ENCODE peak calls at places on chromosomes 3 and 15, in five cellular contexts. J, A, X, D and P are unnamed samples.
A peak's percentile ranks its signal among the peaks of the same experiment; 100 is the strongest.

GRCh38 chr3:8001712-8002111 is 499.9 kb upstream of the LMCD1 start:
- DNase-seq in J (no peak), A (no peak), X (no peak), D (no peak), P (no peak)

GRCh38 chr3:117695321-117695720 is 985.7 kb downstream of the TUSC7 start:
- DNase-seq in J (no peak), A (no peak), X (peak; percentile 68), D (no peak), P (no peak)

GRCh38 chr3:20121088-20121487 is 64.9 kb downstream of the SGO1 start:
- DNase-seq in J (no peak), A (no peak), X (no peak), D (no peak), P (no peak)

GRCh38 chr3:123651449-123652345 is 66.8 kb upstream of the HACD2 start:
- DNase-seq in J (no peak), A (no peak), X (no peak), D (no peak), P (no peak)

GRCh38 chr3:175212896-175213295 is 353.8 kb downstream of the NAALADL2 start:
- DNase-seq in J (no peak), A (no peak), X (peak; percentile 40), D (no peak), P (no peak)

GRCh38 chr3:21562225-21562624 is 188.8 kb downstream of the ZNF385D start:
- DNase-seq in J (no peak), A (no peak), X (peak; percentile 25), D (no peak), P (no peak)

GRCh38 chr3:96814581-96815567 is at the start of gene EPHA6:
- DNase-seq in J (no peak), A (peak; percentile 65), X (peak; percentile 0), D (peak; percentile 53), P (no peak)

GRCh38 chr3:177150970-177151627 is 46.2 kb downstream of the TBL1XR1 start:
- DNase-seq in J (no peak), A (no peak), X (peak; percentile 60), D (no peak), P (no peak)

GRCh38 chr3:62252614-62253147 is 120.7 kb downstream of the FEZF2 start:
- DNase-seq in J (no peak), A (no peak), X (no peak), D (no peak), P (no peak)

GRCh38 chr3:55968331-55968730 is 481.2 kb upstream of the WNT5A start:
- DNase-seq in J (no peak), A (no peak), X (peak; percentile 15), D (no peak), P (no peak)

GRCh38 chr15:84598250-84598649 is 2.6 kb upstream of the ZSCAN2 start:
- DNase-seq in J (no peak), A (no peak), X (no peak), D (no peak), P (no peak)

GRCh38 chr3:156341831-156342416 is 213.0 kb downstream of the SSR3 start:
- DNase-seq in J (no peak), A (no peak), X (no peak), D (no peak), P (no peak)

GRCh38 chr3:113697192-113698090 is 999 bp upstream of the USF3 start:
- DNase-seq in J (peak; percentile 49), A (peak; percentile 55), X (peak; percentile 10), D (no peak), P (no peak)

GRCh38 chr3:134471521-134472193 is 14.1 kb downstream of the ANAPC13 start:
- DNase-seq in J (no peak), A (no peak), X (peak; percentile 49), D (no peak), P (no peak)